ENCODE peak calls at places on chromosomes 12 and 14, in nine cellular contexts. One of them, this sample, is unnamed.

GRCh38 chr12:27966870-27967269 is 5.7 kb downstream of the PTHLH start:
- DNase-seq in fibroblast of lung: peak; percentile 98
- DNase-seq in HFFc6: peak; percentile 93
- DNase-seq in hippocampal formation: no peak
- DNase-seq in DMS153: no peak
- DNase-seq in stimulated activated CD4-positive, alpha-beta T cell treated with anti-CD3 and anti-CD28 coated beads, Interleukin-15, amount 100 ng/mL, for 1 hour: no peak
- DNase-seq in kidney: no peak
- DNase-seq in left colon: no peak
- DNase-seq in K562: peak; percentile 68
- DNase-seq in this sample: no peak

GRCh38 chr12:109329710-109330109 is 18.0 kb upstream of the MYO1H start:
- DNase-seq in kidney: no peak
- DNase-seq in stimulated activated CD4-positive, alpha-beta T cell treated with anti-CD3 and anti-CD28 coated beads, Interleukin-15, amount 100 ng/mL, for 1 hour: no peak
- DNase-seq in hippocampal formation: no peak
- DNase-seq in fibroblast of lung: no peak
- DNase-seq in K562: no peak
- DNase-seq in HFFc6: no peak
- DNase-seq in left colon: no peak
- DNase-seq in DMS153: peak; percentile 38
- DNase-seq in this sample: no peak

GRCh38 chr12:19201653-19202052 is 72.1 kb downstream of the PLEKHA5 start:
- DNase-seq in kidney: no peak
- DNase-seq in hippocampal formation: no peak
- DNase-seq in stimulated activated CD4-positive, alpha-beta T cell treated with anti-CD3 and anti-CD28 coated beads, Interleukin-15, amount 100 ng/mL, for 1 hour: no peak
- DNase-seq in HFFc6: peak; percentile 32
- DNase-seq in left colon: no peak
- DNase-seq in K562: no peak
- DNase-seq in fibroblast of lung: no peak
- DNase-seq in DMS153: no peak
- DNase-seq in this sample: no peak

GRCh38 chr12:7859552-7859951 is 13.2 kb downstream of the SLC2A14 start:
- DNase-seq in kidney: no peak
- DNase-seq in left colon: no peak
- DNase-seq in HFFc6: peak; percentile 79
- DNase-seq in DMS153: no peak
- DNase-seq in stimulated activated CD4-positive, alpha-beta T cell treated with anti-CD3 and anti-CD28 coated beads, Interleukin-15, amount 100 ng/mL, for 1 hour: no peak
- DNase-seq in K562: no peak
- DNase-seq in fibroblast of lung: no peak
- DNase-seq in hippocampal formation: no peak
- DNase-seq in this sample: no peak

GRCh38 chr12:124217508-124217981 is 77.3 kb upstream of the RFLNA start:
- DNase-seq in fibroblast of lung: no peak
- DNase-seq in HFFc6: no peak
- DNase-seq in kidney: no peak
- DNase-seq in K562: no peak
- DNase-seq in DMS153: no peak
- DNase-seq in stimulated activated CD4-positive, alpha-beta T cell treated with anti-CD3 and anti-CD28 coated beads, Interleukin-15, amount 100 ng/mL, for 1 hour: no peak
- DNase-seq in left colon: no peak
- DNase-seq in hippocampal formation: peak; percentile 5
- DNase-seq in this sample: no peak

GRCh38 chr12:75953312-75953906 is 78.2 kb downstream of the PHLDA1 start:
- DNase-seq in DMS153: no peak
- DNase-seq in HFFc6: peak; percentile 67
- DNase-seq in left colon: no peak
- DNase-seq in fibroblast of lung: peak; percentile 85
- DNase-seq in kidney: no peak
- DNase-seq in K562: no peak
- DNase-seq in hippocampal formation: peak; percentile 27
- DNase-seq in stimulated activated CD4-positive, alpha-beta T cell treated with anti-CD3 and anti-CD28 coated beads, Interleukin-15, amount 100 ng/mL, for 1 hour: no peak
- DNase-seq in this sample: no peak

GRCh38 chr12:5478081-5478706 is 46.3 kb downstream of the NTF3 start:
- DNase-seq in left colon: no peak
- DNase-seq in hippocampal formation: no peak
- DNase-seq in HFFc6: no peak
- DNase-seq in fibroblast of lung: no peak
- DNase-seq in stimulated activated CD4-positive, alpha-beta T cell treated with anti-CD3 and anti-CD28 coated beads, Interleukin-15, amount 100 ng/mL, for 1 hour: no peak
- DNase-seq in DMS153: no peak
- DNase-seq in K562: no peak
- DNase-seq in kidney: no peak
- DNase-seq in this sample: no peak

GRCh38 chr14:104558231-104559042 is 21.1 kb upstream of the C14orf180 start:
- DNase-seq in HFFc6: no peak
- DNase-seq in K562: no peak
- DNase-seq in DMS153: no peak
- DNase-seq in stimulated activated CD4-positive, alpha-beta T cell treated with anti-CD3 and anti-CD28 coated beads, Interleukin-15, amount 100 ng/mL, for 1 hour: no peak
- DNase-seq in hippocampal formation: no peak
- DNase-seq in kidney: peak; percentile 59
- DNase-seq in fibroblast of lung: no peak
- DNase-seq in left colon: no peak
- DNase-seq in this sample: no peak

GRCh38 chr14:22739423-22739822 is 27.1 kb upstream of the OXA1L start:
- DNase-seq in fibroblast of lung: no peak
- DNase-seq in HFFc6: no peak
- DNase-seq in left colon: no peak
- DNase-seq in DMS153: no peak
- DNase-seq in kidney: no peak
- DNase-seq in hippocampal formation: no peak
- DNase-seq in stimulated activated CD4-positive, alpha-beta T cell treated with anti-CD3 and anti-CD28 coated beads, Interleukin-15, amount 100 ng/mL, for 1 hour: no peak
- DNase-seq in K562: no peak
- DNase-seq in this sample: no peak

GRCh38 chr14:104147346-104148125 is 9.1 kb downstream of the KIF26A start:
- DNase-seq in HFFc6: no peak
- DNase-seq in stimulated activated CD4-positive, alpha-beta T cell treated with anti-CD3 and anti-CD28 coated beads, Interleukin-15, amount 100 ng/mL, for 1 hour: no peak
- DNase-seq in fibroblast of lung: no peak
- DNase-seq in DMS153: no peak
- DNase-seq in K562: no peak
- DNase-seq in left colon: no peak
- DNase-seq in hippocampal formation: no peak
- DNase-seq in kidney: peak; percentile 74
- DNase-seq in this sample: no peak

GRCh38 chr14:102241147-102241546 is 63.8 kb downstream of the MOK start:
- DNase-seq in DMS153: no peak
- DNase-seq in HFFc6: no peak
- DNase-seq in hippocampal formation: no peak
- DNase-seq in fibroblast of lung: no peak
- DNase-seq in K562: no peak
- DNase-seq in stimulated activated CD4-positive, alpha-beta T cell treated with anti-CD3 and anti-CD28 coated beads, Interleukin-15, amount 100 ng/mL, for 1 hour: no peak
- DNase-seq in kidney: no peak
- DNase-seq in left colon: no peak
- DNase-seq in this sample: no peak

GRCh38 chr12:23550753-23551152 is 398.7 kb downstream of the SOX5 start:
- DNase-seq in K562: no peak
- DNase-seq in stimulated activated CD4-positive, alpha-beta T cell treated with anti-CD3 and anti-CD28 coated beads, Interleukin-15, amount 100 ng/mL, for 1 hour: no peak
- DNase-seq in fibroblast of lung: no peak
- DNase-seq in DMS153: peak; percentile 83
- DNase-seq in HFFc6: no peak
- DNase-seq in kidney: no peak
- DNase-seq in left colon: no peak
- DNase-seq in hippocampal formation: no peak
- DNase-seq in this sample: no peak

GRCh38 chr12:57069522-57069921 is 9.1 kb downstream of the NEMP1 start:
- DNase-seq in K562: peak; percentile 52
- DNase-seq in hippocampal formation: peak; percentile 86
- DNase-seq in stimulated activated CD4-positive, alpha-beta T cell treated with anti-CD3 and anti-CD28 coated beads, Interleukin-15, amount 100 ng/mL, for 1 hour: no peak
- DNase-seq in DMS153: peak; percentile 45
- DNase-seq in HFFc6: peak; percentile 78
- DNase-seq in fibroblast of lung: peak; percentile 94
- DNase-seq in kidney: no peak
- DNase-seq in left colon: peak; percentile 58
- DNase-seq in this sample: no peak

This sample was measured in activated effector memory CD4-positive, alpha-beta T cell treated with Interleukin-2 at 50 U/mL for 16 hours.